ENCODE peak calls at places on chromosomes 7 and 10, in seven cellular contexts. E is activated gamma-delta T cell treated with Interleukin-2 at 50 U/mL for 16 hours; B is left cardiac atrium; I is EL; Q is stimulated activated CD4-positive, alpha-beta T cell treated with anti-CD3 and anti-CD28 coated beads, Interleukin-1b, Interleukin-23, amount 100 ng/mL, for 4 hours; C is HS-5; K is thoracic aorta. U is an unnamed sample.

GRCh38 chr7:47576909-47577255 is 5.0 kb downstream of the TNS3 start:
- DNase-seq in I (no peak), B (no peak), E (no peak), Q (no peak), K (no peak), C (no peak), U (no peak)

GRCh38 chr7:151851782-151852181 is 25.1 kb downstream of the PRKAG2 start:
- DNase-seq in C (no peak), K (no peak), I (no peak), Q (no peak), B (no peak), E (no peak), U (no peak)

GRCh38 chr7:111329367-111330234 is 232.7 kb downstream of the IMMP2L start:
- DNase-seq in I (peak; percentile 4), B (no peak), C (no peak), K (no peak), E (no peak), Q (no peak), U (no peak)

GRCh38 chr10:5611899-5612680 is 54.3 kb downstream of the ASB13 start:
- DNase-seq in B (no peak), C (no peak), E (no peak), K (no peak), I (peak; percentile 15), Q (no peak), U (no peak)

GRCh38 chr10:123965973-123966895 is 74.6 kb upstream of the CPXM2 start:
- DNase-seq in C (no peak), K (no peak), E (no peak), I (no peak), Q (no peak), B (no peak), U (no peak)

GRCh38 chr10:131970946-131971345 is 10.8 kb downstream of the BNIP3 start:
- DNase-seq in B (no peak), K (no peak), I (no peak), Q (no peak), E (no peak), C (no peak), U (no peak)

GRCh38 chr7:159024280-159024951 is 120.3 kb downstream of the VIPR2 start:
- DNase-seq in Q (no peak), B (no peak), K (no peak), E (no peak), C (no peak), I (no peak), U (no peak)

GRCh38 chr10:77392851-77393250 is 244.8 kb downstream of the KCNMA1 start:
- DNase-seq in E (no peak), Q (no peak), K (peak; percentile 46), I (peak; percentile 100), C (peak; percentile 98), B (peak; percentile 36), U (no peak)

GRCh38 chr7:4694653-4695335 is 12.7 kb downstream of the FOXK1 start:
- DNase-seq in I (peak; percentile 42), Q (no peak), C (no peak), K (peak; percentile 55), E (no peak), B (peak; percentile 71), U (no peak)

GRCh38 chr10:113175756-113176651 is 226.0 kb downstream of the TCF7L2 start:
- DNase-seq in K (no peak), C (no peak), I (no peak), B (no peak), E (no peak), Q (no peak), U (no peak)

GRCh38 chr7:137881607-137882260 is 35.0 kb upstream of the DGKI start:
- DNase-seq in I (no peak), Q (no peak), K (no peak), B (no peak), C (no peak), E (no peak), U (no peak)

GRCh38 chr10:103660364-103661197 is 167.1 kb downstream of the NEURL1 start:
- DNase-seq in B (peak; percentile 53), E (peak; percentile 7), C (no peak), Q (no peak), K (no peak), I (peak; percentile 68), U (no peak)

GRCh38 chr10:78250313-78251040 is 216.8 kb downstream of the RPS24 start:
- DNase-seq in I (no peak), K (no peak), E (no peak), Q (no peak), C (no peak), B (no peak), U (no peak)

GRCh38 chr7:101164071-101164840 is 1.1 kb downstream of the VGF start:
- DNase-seq in Q (no peak), I (peak; percentile 47), K (no peak), B (peak; percentile 50), E (no peak), C (no peak), U (no peak)

GRCh38 chr10:98150544-98150943 is 16.1 kb downstream of the R3HCC1L start:
- DNase-seq in B (no peak), C (no peak), E (no peak), I (peak; percentile 36), Q (no peak), K (no peak), U (no peak)

GRCh38 chr10:92961638-92962037 is 99.0 kb upstream of the CYP26C1 start:
- DNase-seq in C (no peak), K (no peak), E (no peak), I (no peak), Q (no peak), B (no peak), U (no peak)

U was measured in omental fat pad.